ENCODE peak calls at places on chromosome 4, in ten cellular contexts. K is A549, Q is prostate gland, D is tibial nerve, Z is body of pancreas, U is psoas muscle, L is IMR-90, V is cardiac muscle cell, B is upper lobe of left lung, W is lung. J is an unnamed sample.

GRCh38 chr4:7384929-7385890 is 49.5 kb downstream of the PSAPL1 start:
- DNase-seq in U (no peak), W (no peak), D (no peak), K (no peak), Q (no peak), Z (peak; percentile 7), B (peak; percentile 15), V (no peak), L (no peak), J (no peak)

GRCh38 chr4:48254381-48255072 is 15.1 kb downstream of the TEC start:
- DNase-seq in K (no peak), B (peak; percentile 53), L (peak; percentile 82), W (peak; percentile 50), Q (no peak), D (no peak), U (no peak), V (peak; percentile 94), Z (peak; percentile 60), J (no peak)

GRCh38 chr4:123361195-123361861 is 35.3 kb upstream of the SPRY1 start:
- DNase-seq in K (no peak), Q (no peak), D (no peak), L (peak; percentile 94), B (no peak), U (no peak), V (peak; percentile 90), W (no peak), Z (peak; percentile 26), J (no peak)

GRCh38 chr4:78612398-78613005 is 60.9 kb downstream of the ANXA3 start:
- DNase-seq in D (no peak), U (no peak), V (peak; percentile 77), K (peak; percentile 11), W (no peak), B (no peak), L (peak; percentile 61), Z (peak; percentile 35), Q (peak; percentile 30), J (peak; percentile 42)

GRCh38 chr4:82715731-82716617 is 82.6 kb downstream of the SCD5 start:
- DNase-seq in D (no peak), K (no peak), B (no peak), V (peak; percentile 70), L (peak; percentile 70), Q (no peak), U (no peak), W (no peak), Z (no peak), J (no peak)

GRCh38 chr4:132445386-132445785 is 703.7 kb upstream of the PCDH10 start:
- DNase-seq in U (no peak), B (no peak), D (no peak), V (no peak), W (no peak), L (no peak), K (no peak), Q (no peak), Z (no peak), J (no peak)

GRCh38 chr4:1512738-1513660 is 106.8 kb upstream of the NKX1-1 start:
- DNase-seq in D (no peak), Z (peak; percentile 44), U (peak; percentile 62), Q (peak; percentile 25), W (no peak), L (no peak), K (peak; percentile 25), B (peak; percentile 51), V (peak; percentile 40), J (peak; percentile 28)

GRCh38 chr4:156968479-156968984 is 3.1 kb downstream of the PDGFC start:
- DNase-seq in V (peak; percentile 86), Z (peak; percentile 69), K (peak; percentile 25), L (peak; percentile 85), Q (peak; percentile 55), W (peak; percentile 71), B (peak; percentile 65), U (peak; percentile 61), D (peak; percentile 49), J (peak; percentile 82)

GRCh38 chr4:28167411-28167810 is 1306.8 kb downstream of the STIM2 start:
- DNase-seq in B (no peak), L (no peak), Z (peak; percentile 10), Q (no peak), U (no peak), V (no peak), K (no peak), W (no peak), D (no peak), J (no peak)

GRCh38 chr4:119209077-119209476 is 3.4 kb upstream of the USP53 start:
- DNase-seq in B (no peak), K (peak; percentile 54), Z (no peak), V (peak; percentile 86), D (no peak), Q (no peak), W (no peak), U (no peak), L (peak; percentile 96), J (no peak)

GRCh38 chr4:2448589-2448988 is 20.3 kb upstream of the RNF4 start:
- DNase-seq in D (no peak), W (no peak), U (peak; percentile 45), B (no peak), K (no peak), V (no peak), L (no peak), Z (no peak), Q (no peak), J (no peak)

GRCh38 chr4:77009511-77010120 is 60.1 kb downstream of the SEPTIN11 start:
- DNase-seq in D (no peak), K (no peak), Z (no peak), B (no peak), L (no peak), Q (no peak), V (no peak), U (no peak), W (no peak), J (no peak)

GRCh38 chr4:189088783-189089182 is 851.9 kb upstream of the FRG1 start:
- DNase-seq in U (no peak), Z (no peak), B (no peak), L (peak; percentile 79), W (no peak), D (no peak), K (no peak), Q (peak; percentile 12), V (no peak), J (no peak)

GRCh38 chr4:154586296-154587033 is 4.1 kb downstream of the FGA start:
- DNase-seq in Z (no peak), U (no peak), Q (no peak), B (no peak), D (no peak), L (no peak), K (no peak), W (no peak), V (no peak), J (no peak)

GRCh38 chr4:17450431-17450830 is 61.5 kb downstream of the QDPR start:
- DNase-seq in L (no peak), K (no peak), B (no peak), Q (no peak), Z (no peak), W (no peak), U (no peak), D (no peak), V (no peak), J (no peak)
- TF ChIP-seq CTCF in L (no peak), K (no peak), B (no peak), Q (no peak), Z (no peak), W (no peak), U (no peak), D (no peak), V (no peak), J (no peak)

GRCh38 chr4:141646969-141647368 is 10.6 kb downstream of the IL15 start:
- DNase-seq in V (no peak), Z (no peak), U (no peak), D (no peak), B (no peak), L (peak; percentile 77), W (no peak), Q (no peak), K (no peak), J (no peak)
- H3K4me1 ChIP-seq in V (no peaks in the 10 kb centered on the region), Z (no peaks in the 10 kb centered on the region), U (no peaks in the 10 kb centered on the region), D (no peaks in the 10 kb centered on the region), B (peaks cover 6% of the 10 kb centered on the region), L (peaks cover 15% of the 10 kb centered on the region), W (no peaks in the 10 kb centered on the region), Q (no peaks in the 10 kb centered on the region), K (peaks cover 74% of the 10 kb centered on the region), J (no peaks in the 10 kb centered on the region)

GRCh38 chr4:139873111-139873866 is 207.7 kb downstream of the MGST2 start:
- DNase-seq in B (peak; percentile 69), V (no peak), Q (no peak), K (no peak), W (no peak), Z (no peak), D (no peak), U (no peak), L (peak; percentile 34), J (no peak)

GRCh38 chr4:139876328-139876941 is 210.8 kb downstream of the MGST2 start:
- DNase-seq in W (no peak), L (no peak), V (no peak), B (no peak), K (no peak), Z (no peak), D (no peak), Q (peak; percentile 9), U (no peak), J (no peak)

GRCh38 chr4:139872274-139872673 is 206.7 kb downstream of the MGST2 start:
- DNase-seq in K (no peak), U (no peak), W (no peak), L (peak; percentile 97), B (no peak), V (peak; percentile 89), Q (no peak), Z (no peak), D (no peak), J (no peak)

GRCh38 chr4:139878050-139878449 is 212.4 kb downstream of the MGST2 start:
- DNase-seq in Q (no peak), Z (no peak), V (no peak), D (no peak), W (no peak), L (no peak), K (no peak), U (no peak), B (no peak), J (no peak)

GRCh38 chr4:139875456-139875855 is 209.8 kb downstream of the MGST2 start:
- DNase-seq in D (no peak), K (no peak), V (no peak), Z (no peak), B (no peak), U (no peak), W (no peak), L (no peak), Q (no peak), J (no peak)
- H3K27ac ChIP-seq in D (no peak overlapping the region), K (no peak overlapping the region), V (peak overlapping the region; percentile 22), Z (no peak overlapping the region), B (no peak overlapping the region), U (peak overlapping the region; percentile 4), W (no peak overlapping the region), L (no peak overlapping the region), Q (no peak overlapping the region), J (no peak overlapping the region)

DNA sequence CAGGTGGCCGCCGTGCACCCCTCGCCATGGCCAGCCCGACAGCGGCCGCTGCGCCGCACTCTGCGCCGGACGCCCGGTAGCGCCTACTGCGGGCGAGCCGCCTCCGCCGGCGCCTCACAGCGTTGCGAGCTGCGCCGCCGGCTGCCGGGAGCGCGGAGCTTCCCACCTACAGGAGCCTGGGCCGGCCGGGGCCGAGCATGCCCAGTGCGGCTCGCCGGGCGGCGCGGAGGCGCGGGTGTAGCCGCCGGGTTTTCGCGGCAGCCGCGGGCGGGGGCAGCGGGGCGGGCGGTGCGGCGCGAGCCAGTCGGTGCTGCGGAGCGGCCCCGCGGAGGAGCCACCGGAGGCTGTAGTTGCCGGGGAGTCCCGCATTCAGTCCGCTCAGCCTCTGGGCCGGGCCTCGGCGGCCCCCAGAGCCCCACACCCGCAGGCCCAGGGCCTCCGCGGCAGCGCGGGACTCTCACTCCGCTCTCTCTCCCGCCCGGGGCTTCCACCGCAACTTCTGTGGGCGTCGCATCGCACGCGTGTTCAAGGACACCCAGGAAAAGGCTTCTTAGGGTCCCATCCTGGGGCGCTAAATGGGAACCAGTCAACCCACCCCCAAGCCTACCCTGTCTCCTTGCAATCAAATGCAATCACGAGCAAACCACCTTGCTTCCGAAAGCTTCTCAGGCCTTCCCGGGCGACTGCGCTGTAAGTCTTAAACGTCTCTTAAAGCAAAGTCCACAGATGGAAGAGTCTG is at the start of gene MFAP3L:
- DNase-seq in D (peak; percentile 71), W (peak; percentile 85), K (peak; percentile 71), Q (peak; percentile 86), L (peak; percentile 84), Z (peak; percentile 88), B (peak; percentile 91), U (peak; percentile 93), V (peak; percentile 95), J (peak; percentile 85)
- TF ChIP-seq CTCF in D (no peak), W (no peak), K (no peak), Q (no peak), L (peak; percentile 19), Z (no peak), B (no peak), U (no peak), V (no peak), J (no peak)